ENCODE peak calls at places on chromosomes 11 and 22, in six cellular contexts. One of them, this sample, is unnamed.

GRCh38 chr11:32434387-32435151 is 770 bp downstream of the WT1 start:
- DNase-seq in right lobe of liver: no peak
- DNase-seq in dorsolateral prefrontal cortex: no peak
- DNase-seq in cardiac fibroblast: peak; percentile 80
- DNase-seq in HFFc6: no peak
- DNase-seq in thoracic aorta: no peak
- DNase-seq in this sample: no peak

GRCh38 chr11:35047179-35047578 is 91.8 kb upstream of the CD44 start:
- DNase-seq in right lobe of liver: no peak
- DNase-seq in thoracic aorta: no peak
- DNase-seq in cardiac fibroblast: no peak
- DNase-seq in HFFc6: no peak
- DNase-seq in dorsolateral prefrontal cortex: no peak
- DNase-seq in this sample: no peak

GRCh38 chr11:35689081-35689996 is 26.8 kb downstream of the TRIM44 start:
- DNase-seq in HFFc6: no peak
- DNase-seq in thoracic aorta: no peak
- DNase-seq in right lobe of liver: no peak
- DNase-seq in dorsolateral prefrontal cortex: no peak
- DNase-seq in cardiac fibroblast: no peak
- DNase-seq in this sample: no peak

GRCh38 chr22:23221351-23221804 is 41.1 kb downstream of the BCR start:
- DNase-seq in cardiac fibroblast: no peak
- DNase-seq in right lobe of liver: no peak
- DNase-seq in dorsolateral prefrontal cortex: no peak
- DNase-seq in HFFc6: no peak
- DNase-seq in thoracic aorta: no peak
- DNase-seq in this sample: no peak

GRCh38 chr22:24006914-24007214 is 1.6 kb upstream of the GSTT4 start:
- DNase-seq in dorsolateral prefrontal cortex: no peak
- DNase-seq in right lobe of liver: no peak
- DNase-seq in cardiac fibroblast: no peak
- DNase-seq in thoracic aorta: no peak
- DNase-seq in HFFc6: no peak
- DNase-seq in this sample: no peak

GRCh38 chr22:23237841-23238240 is 57.5 kb downstream of the BCR start:
- DNase-seq in right lobe of liver: no peak
- DNase-seq in dorsolateral prefrontal cortex: no peak
- DNase-seq in HFFc6: no peak
- DNase-seq in thoracic aorta: no peak
- DNase-seq in cardiac fibroblast: no peak
- DNase-seq in this sample: no peak

GRCh38 chr11:123020968-123021367 is 39.3 kb upstream of the BSX start:
- DNase-seq in cardiac fibroblast: peak; percentile 66
- DNase-seq in HFFc6: peak; percentile 49
- DNase-seq in thoracic aorta: no peak
- DNase-seq in dorsolateral prefrontal cortex: no peak
- DNase-seq in right lobe of liver: no peak
- DNase-seq in this sample: no peak

GRCh38 chr11:3014314-3014938 is 22.3 kb upstream of the NAP1L4 start:
- DNase-seq in HFFc6: no peak
- DNase-seq in dorsolateral prefrontal cortex: no peak
- DNase-seq in right lobe of liver: no peak
- DNase-seq in cardiac fibroblast: no peak
- DNase-seq in thoracic aorta: no peak
- DNase-seq in this sample: no peak

GRCh38 chr11:82846037-82846383 is 54.2 kb downstream of the PRCP start:
- DNase-seq in cardiac fibroblast: no peak
- DNase-seq in HFFc6: no peak
- DNase-seq in thoracic aorta: no peak
- DNase-seq in dorsolateral prefrontal cortex: no peak
- DNase-seq in right lobe of liver: no peak
- DNase-seq in this sample: no peak

GRCh38 chr22:33726294-33726711 is 194.0 kb downstream of the LARGE1 start:
- DNase-seq in cardiac fibroblast: peak; percentile 58
- DNase-seq in right lobe of liver: no peak
- DNase-seq in thoracic aorta: no peak
- DNase-seq in dorsolateral prefrontal cortex: no peak
- DNase-seq in HFFc6: peak; percentile 25
- DNase-seq in this sample: no peak

GRCh38 chr22:28426346-28427132 is 253.1 kb downstream of the TTC28 start:
- DNase-seq in dorsolateral prefrontal cortex: no peak
- DNase-seq in cardiac fibroblast: peak; percentile 34
- DNase-seq in HFFc6: peak; percentile 25
- DNase-seq in right lobe of liver: no peak
- DNase-seq in thoracic aorta: no peak
- DNase-seq in this sample: no peak

GRCh38 chr11:116687458-116688201 is 85.2 kb downstream of the BUD13 start:
- DNase-seq in dorsolateral prefrontal cortex: no peak
- DNase-seq in cardiac fibroblast: no peak
- DNase-seq in thoracic aorta: no peak
- DNase-seq in right lobe of liver: no peak
- DNase-seq in HFFc6: no peak
- DNase-seq in this sample: no peak

GRCh38 chr11:41018224-41018623 is 441.2 kb downstream of the LRRC4C start:
- DNase-seq in thoracic aorta: no peak
- DNase-seq in dorsolateral prefrontal cortex: no peak
- DNase-seq in cardiac fibroblast: no peak
- DNase-seq in right lobe of liver: no peak
- DNase-seq in HFFc6: no peak
- DNase-seq in this sample: no peak

GRCh38 chr11:69265911-69266510 is 27.9 kb upstream of the MYEOV start:
- DNase-seq in dorsolateral prefrontal cortex: no peak
- DNase-seq in HFFc6: no peak
- DNase-seq in thoracic aorta: no peak
- DNase-seq in cardiac fibroblast: no peak
- DNase-seq in right lobe of liver: no peak
- DNase-seq in this sample: no peak

GRCh38 chr22:30806391-30806861 is 111.8 kb downstream of the OSBP2 start:
- DNase-seq in thoracic aorta: no peak
- DNase-seq in cardiac fibroblast: peak; percentile 51
- DNase-seq in dorsolateral prefrontal cortex: no peak
- DNase-seq in right lobe of liver: no peak
- DNase-seq in HFFc6: peak; percentile 25
- DNase-seq in this sample: no peak

GRCh38 chr22:48366591-48366990 is 1461.1 kb downstream of the BRD1 start:
- DNase-seq in dorsolateral prefrontal cortex: no peak
- DNase-seq in HFFc6: no peak
- DNase-seq in right lobe of liver: no peak
- DNase-seq in cardiac fibroblast: no peak
- DNase-seq in thoracic aorta: no peak
- DNase-seq in this sample: no peak

GRCh38 chr22:26398741-26399153 is 30.3 kb upstream of the ASPHD2 start:
- DNase-seq in right lobe of liver: peak; percentile 52
- DNase-seq in HFFc6: peak; percentile 69
- DNase-seq in dorsolateral prefrontal cortex: peak; percentile 86
- DNase-seq in cardiac fibroblast: peak; percentile 91
- DNase-seq in thoracic aorta: no peak
- DNase-seq in this sample: no peak

GRCh38 chr22:21652010-21652546 is 10.0 kb downstream of the SDF2L1 start:
- DNase-seq in cardiac fibroblast: peak; percentile 85
- DNase-seq in right lobe of liver: peak; percentile 86
- DNase-seq in HFFc6: peak; percentile 82
- DNase-seq in dorsolateral prefrontal cortex: peak; percentile 89
- DNase-seq in thoracic aorta: no peak
- DNase-seq in this sample: peak; percentile 80

GRCh38 chr11:57475191-57475590 is 14.9 kb downstream of the RTN4RL2 start:
- DNase-seq in dorsolateral prefrontal cortex: no peak
- DNase-seq in right lobe of liver: no peak
- DNase-seq in cardiac fibroblast: no peak
- DNase-seq in thoracic aorta: no peak
- DNase-seq in HFFc6: no peak
- DNase-seq in this sample: no peak

GRCh38 chr11:99271527-99271926 is 250.8 kb downstream of the CNTN5 start:
- DNase-seq in right lobe of liver: no peak
- DNase-seq in dorsolateral prefrontal cortex: no peak
- DNase-seq in cardiac fibroblast: no peak
- DNase-seq in HFFc6: no peak
- DNase-seq in thoracic aorta: no peak
- DNase-seq in this sample: no peak

GRCh38 chr22:38273135-38273761 is 438 bp upstream of the TMEM184B start:
- DNase-seq in HFFc6: no peak
- DNase-seq in cardiac fibroblast: peak; percentile 43
- DNase-seq in thoracic aorta: no peak
- DNase-seq in right lobe of liver: no peak
- DNase-seq in dorsolateral prefrontal cortex: peak; percentile 53
- DNase-seq in this sample: no peak

GRCh38 chr11:3626250-3626960 is 15.4 kb downstream of the ART5 start:
- DNase-seq in cardiac fibroblast: no peak
- DNase-seq in thoracic aorta: no peak
- DNase-seq in HFFc6: no peak
- DNase-seq in dorsolateral prefrontal cortex: peak; percentile 55
- DNase-seq in right lobe of liver: no peak
- DNase-seq in this sample: no peak

GRCh38 chr11:130156108-130157022 is 3.2 kb upstream of the ST14 start:
- DNase-seq in dorsolateral prefrontal cortex: no peak
- DNase-seq in cardiac fibroblast: peak; percentile 56
- DNase-seq in thoracic aorta: no peak
- DNase-seq in HFFc6: no peak
- DNase-seq in right lobe of liver: no peak
- DNase-seq in this sample: no peak

GRCh38 chr11:110173775-110174644 is 80.8 kb downstream of the ZC3H12C start:
- DNase-seq in thoracic aorta: no peak
- DNase-seq in dorsolateral prefrontal cortex: peak; percentile 49
- DNase-seq in cardiac fibroblast: peak; percentile 86
- DNase-seq in right lobe of liver: peak; percentile 61
- DNase-seq in HFFc6: peak; percentile 32
- DNase-seq in this sample: peak; percentile 52

GRCh38 chr22:43889366-43890253 is 2.2 kb downstream of the PNPLA5 start:
- DNase-seq in dorsolateral prefrontal cortex: no peak
- DNase-seq in cardiac fibroblast: peak; percentile 25
- DNase-seq in thoracic aorta: no peak
- DNase-seq in right lobe of liver: no peak
- DNase-seq in HFFc6: peak; percentile 43
- DNase-seq in this sample: no peak

GRCh38 chr11:77172666-77172982 is 44.6 kb downstream of the MYO7A start:
- DNase-seq in cardiac fibroblast: no peak
- DNase-seq in right lobe of liver: no peak
- DNase-seq in dorsolateral prefrontal cortex: no peak
- DNase-seq in HFFc6: no peak
- DNase-seq in thoracic aorta: no peak
- DNase-seq in this sample: no peak

GRCh38 chr22:26893034-26893710 is 235.8 kb downstream of the MIAT start:
- DNase-seq in cardiac fibroblast: no peak
- DNase-seq in right lobe of liver: no peak
- DNase-seq in dorsolateral prefrontal cortex: no peak
- DNase-seq in thoracic aorta: no peak
- DNase-seq in HFFc6: no peak
- DNase-seq in this sample: no peak

DNA sequence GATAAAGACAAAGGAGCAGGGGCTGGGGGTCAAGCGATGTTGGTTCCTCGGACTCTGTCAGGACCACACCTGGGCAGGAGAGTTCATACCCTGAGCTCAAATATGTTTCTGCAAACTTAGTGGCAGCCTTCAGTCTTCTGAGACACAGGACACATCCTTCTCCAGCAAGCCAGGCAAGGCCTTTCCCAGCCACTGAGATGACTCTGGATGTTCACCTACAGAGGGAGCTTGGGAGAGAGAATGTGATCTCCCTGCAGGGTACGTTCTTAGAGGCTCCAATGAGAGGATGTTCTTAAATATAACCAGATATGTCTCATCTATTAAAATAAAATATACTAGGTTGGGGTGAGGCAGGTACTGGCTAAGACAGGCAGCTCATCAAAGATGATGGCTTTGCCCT is 461.5 kb downstream of the OPCML start:
- DNase-seq in right lobe of liver: no peak
- DNase-seq in HFFc6: no peak
- DNase-seq in cardiac fibroblast: no peak
- DNase-seq in dorsolateral prefrontal cortex: no peak
- DNase-seq in thoracic aorta: no peak
- DNase-seq in this sample: no peak
- TF ChIP-seq CTCF in right lobe of liver: no peak
- TF ChIP-seq CTCF in HFFc6: no peak
- TF ChIP-seq CTCF in cardiac fibroblast: no peak
- TF ChIP-seq CTCF in dorsolateral prefrontal cortex: no peak
- TF ChIP-seq CTCF in thoracic aorta: no peak
- TF ChIP-seq CTCF in this sample: no peak

GRCh38 chr11:107293677-107294344 is 163.8 kb downstream of the CWF19L2 start:
- DNase-seq in thoracic aorta: no peak
- DNase-seq in right lobe of liver: no peak
- DNase-seq in cardiac fibroblast: no peak
- DNase-seq in HFFc6: no peak
- DNase-seq in dorsolateral prefrontal cortex: no peak
- DNase-seq in this sample: no peak
- TF ChIP-seq CTCF in thoracic aorta: no peak
- TF ChIP-seq CTCF in right lobe of liver: no peak
- TF ChIP-seq CTCF in cardiac fibroblast: no peak
- TF ChIP-seq CTCF in HFFc6: no peak
- TF ChIP-seq CTCF in dorsolateral prefrontal cortex: no peak
- TF ChIP-seq CTCF in this sample: no peak

GRCh38 chr11:45806072-45806933 is 1.4 kb downstream of the SLC35C1 start:
- DNase-seq in right lobe of liver: peak; percentile 45
- DNase-seq in HFFc6: no peak
- DNase-seq in thoracic aorta: no peak
- DNase-seq in cardiac fibroblast: peak; percentile 7
- DNase-seq in dorsolateral prefrontal cortex: no peak
- DNase-seq in this sample: no peak

GRCh38 chr11:45805305-45806071 is 539 bp downstream of the SLC35C1 start:
- DNase-seq in HFFc6: peak; percentile 57
- DNase-seq in cardiac fibroblast: peak; percentile 78
- DNase-seq in right lobe of liver: peak; percentile 48
- DNase-seq in thoracic aorta: no peak
- DNase-seq in dorsolateral prefrontal cortex: no peak
- DNase-seq in this sample: no peak

GRCh38 chr11:45803981-45804805 is 756 bp upstream of the SLC35C1 start:
- DNase-seq in thoracic aorta: peak; percentile 21
- DNase-seq in HFFc6: peak; percentile 7
- DNase-seq in right lobe of liver: peak; percentile 87
- DNase-seq in cardiac fibroblast: peak; percentile 47
- DNase-seq in dorsolateral prefrontal cortex: peak; percentile 34
- DNase-seq in this sample: peak; percentile 45

GRCh38 chr11:45802531-45803317 is 2.2 kb upstream of the SLC35C1 start:
- DNase-seq in right lobe of liver: peak; percentile 32
- DNase-seq in thoracic aorta: no peak
- DNase-seq in HFFc6: no peak
- DNase-seq in cardiac fibroblast: no peak
- DNase-seq in dorsolateral prefrontal cortex: no peak
- DNase-seq in this sample: no peak

GRCh38 chr11:45804806-45805304 is at the start of gene SLC35C1:
- DNase-seq in cardiac fibroblast: peak; percentile 95
- DNase-seq in dorsolateral prefrontal cortex: peak; percentile 96
- DNase-seq in HFFc6: peak; percentile 91
- DNase-seq in thoracic aorta: peak; percentile 88
- DNase-seq in right lobe of liver: peak; percentile 98
- DNase-seq in this sample: peak; percentile 95
- TF ChIP-seq CTCF in cardiac fibroblast: peak; percentile 1
- TF ChIP-seq CTCF in dorsolateral prefrontal cortex: peak; percentile 45
- TF ChIP-seq CTCF in HFFc6: peak; percentile 65
- TF ChIP-seq CTCF in thoracic aorta: no peak
- TF ChIP-seq CTCF in right lobe of liver: peak; percentile 20
- TF ChIP-seq CTCF in this sample: no peak

DNA sequence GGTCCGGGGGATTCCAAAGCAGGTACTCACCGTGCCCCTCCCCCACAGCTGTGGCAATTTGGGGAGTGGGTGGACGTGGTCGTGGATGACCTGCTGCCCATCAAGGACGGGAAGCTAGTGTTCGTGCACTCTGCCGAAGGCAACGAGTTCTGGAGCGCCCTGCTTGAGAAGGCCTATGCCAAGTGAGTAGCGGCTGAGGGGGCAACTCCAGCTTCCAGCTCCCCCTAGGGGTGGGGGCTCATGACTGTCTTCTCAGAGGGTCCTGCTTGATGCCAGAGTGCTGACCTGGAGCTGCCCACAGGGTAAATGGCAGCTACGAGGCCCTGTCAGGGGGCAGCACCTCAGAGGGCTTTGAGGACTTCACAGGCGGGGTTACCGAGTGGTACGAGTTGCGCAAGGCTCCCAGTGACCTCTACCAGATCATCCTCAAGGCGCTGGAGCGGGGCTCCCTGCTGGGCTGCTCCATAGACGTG is 4.2 kb downstream of the CAPN1 start:
- DNase-seq in right lobe of liver: peak; percentile 46
- DNase-seq in HFFc6: no peak
- DNase-seq in dorsolateral prefrontal cortex: no peak
- DNase-seq in thoracic aorta: no peak
- DNase-seq in cardiac fibroblast: no peak
- DNase-seq in this sample: no peak
- TF ChIP-seq CTCF in right lobe of liver: no peak
- TF ChIP-seq CTCF in HFFc6: peak; percentile 48
- TF ChIP-seq CTCF in dorsolateral prefrontal cortex: no peak
- TF ChIP-seq CTCF in thoracic aorta: no peak
- TF ChIP-seq CTCF in cardiac fibroblast: no peak
- TF ChIP-seq CTCF in this sample: no peak